ENCODE peak calls at places on chromosomes 3 and 15, in seven cellular contexts. N is stimulated activated CD4-positive, alpha-beta T cell treated with anti-CD3 and anti-CD28 coated beads, Interleukin-15, amount 100 ng/mL, for 1 hour; F is progenitor cell of endocrine pancreas; B is HS-27A; E is activated CD4-positive, CD25-positive, alpha-beta regulatory T cell treated with anti-CD3 and anti-CD28 coated beads, Interleukin-2, amount 50 U/mL, for 72 hours; H is heart left ventricle; Y is GM12865. I is an unnamed sample.

GRCh38 chr3:62771331-62772097 is 103.7 kb downstream of the CADPS start:
- DNase-seq in F (no peak), N (no peak), B (no peak), Y (no peak), E (no peak), H (no peak), I (no peak)

GRCh38 chr3:178120367-178120766 is 415.9 kb upstream of the KCNMB2 start:
- DNase-seq in Y (no peak), H (no peak), F (no peak), B (no peak), N (no peak), E (no peak), I (no peak)

GRCh38 chr3:169879846-169880558 is 10.3 kb upstream of the LRRC31 start:
- DNase-seq in H (no peak), Y (no peak), E (no peak), N (no peak), F (no peak), B (no peak), I (no peak)

GRCh38 chr3:64266065-64266874 is 41.0 kb upstream of the PRICKLE2 start:
- DNase-seq in E (no peak), H (peak), F (no peak), B (peak), Y (no peak), N (no peak), I (no peak)

GRCh38 chr3:23712656-23713559 is 92.8 kb upstream of the UBE2E1 start:
- DNase-seq in F (no peak), H (peak), N (no peak), E (no peak), Y (no peak), B (peak), I (no peak)

GRCh38 chr3:155182467-155182866 is 102.3 kb downstream of the MME start:
- DNase-seq in N (no peak), E (no peak), F (no peak), B (no peak), Y (no peak), H (no peak), I (no peak)

GRCh38 chr3:9916734-9917680 is at the start of gene IL17RC:
- DNase-seq in E (no peak), B (peak), F (peak), Y (no peak), N (no peak), H (peak), I (peak)

GRCh38 chr3:187978433-187979011 is 175.4 kb upstream of the LPP start:
- DNase-seq in E (no peak), Y (no peak), N (no peak), B (no peak), F (no peak), H (no peak), I (no peak)

GRCh38 chr3:172159962-172160538 is 120.7 kb downstream of the FNDC3B start:
- DNase-seq in H (peak), N (no peak), F (no peak), E (no peak), Y (no peak), B (no peak), I (no peak)

GRCh38 chr15:38613085-38613484 is 48.5 kb upstream of the RASGRP1 start:
- DNase-seq in E (no peak), Y (no peak), H (no peak), B (no peak), F (no peak), N (no peak), I (no peak)

GRCh38 chr3:136905549-136905948 is 43.5 kb downstream of the NCK1 start:
- DNase-seq in H (no peak), Y (no peak), B (no peak), F (no peak), N (no peak), E (no peak), I (no peak)

GRCh38 chr3:12557472-12558105 is 702 bp downstream of the MKRN2 start:
- DNase-seq in E (no peak), B (no peak), H (no peak), F (no peak), Y (peak), N (no peak), I (peak)

GRCh38 chr3:161415506-161416231 is 44.4 kb upstream of the SPTSSB start:
- DNase-seq in F (no peak), H (peak), E (no peak), N (no peak), B (peak), Y (no peak), I (no peak)

GRCh38 chr3:8809341-8809740 is 39.9 kb upstream of the OXTR start:
- DNase-seq in Y (no peak), E (no peak), B (no peak), F (no peak), N (no peak), H (no peak), I (no peak)

GRCh38 chr3:147119346-147119745 is 287.0 kb downstream of the ZIC4 start:
- DNase-seq in B (no peak), H (no peak), F (no peak), N (no peak), Y (no peak), E (no peak), I (no peak)

GRCh38 chr3:129654126-129654525 is 47.6 kb upstream of the PLXND1 start:
- DNase-seq in B (no peak), H (no peak), E (no peak), Y (no peak), F (no peak), N (no peak), I (no peak)

GRCh38 chr3:135851201-135852061 is 114.1 kb upstream of the PPP2R3A start:
- DNase-seq in N (no peak), Y (no peak), E (no peak), H (no peak), B (no peak), F (no peak), I (no peak)

GRCh38 chr3:114800272-114800671 is 346.8 kb downstream of the ZBTB20 start:
- DNase-seq in E (no peak), B (no peak), N (no peak), H (no peak), F (no peak), Y (no peak), I (no peak)

GRCh38 chr3:146843476-146843875 is 238.3 kb upstream of the PLSCR5 start:
- DNase-seq in H (no peak), E (no peak), Y (no peak), B (no peak), F (no peak), N (no peak), I (no peak)

GRCh38 chr3:168457973-168458539 is 362.3 kb upstream of the GOLIM4 start:
- DNase-seq in F (no peak), H (no peak), B (no peak), E (no peak), Y (no peak), N (no peak), I (no peak)

GRCh38 chr15:65791335-65792129 is 561 bp downstream of the DENND4A start:
- DNase-seq in N (peak), E (peak), F (peak), H (peak), Y (peak), B (peak), I (peak)

GRCh38 chr15:36903922-36904479 is 196.3 kb downstream of the MEIS2 start:
- DNase-seq in N (no peak), E (no peak), F (no peak), B (no peak), H (no peak), Y (no peak), I (peak)

GRCh38 chr3:187669675-187670504 is at the start of gene SST:
- DNase-seq in Y (peak), H (peak), F (peak), B (no peak), E (no peak), N (no peak), I (peak)

GRCh38 chr3:126850370-126851085 is 132.4 kb upstream of the PLXNA1 start:
- DNase-seq in Y (no peak), N (no peak), B (peak), H (peak), F (peak), E (no peak), I (no peak)

I was measured in HT-29.